ENCODE peak calls at places on chromosomes 4 and X, in ten cellular contexts. W is ovary, G is K562, K is stomach, I is tibial nerve, L is A549, U is SK-N-SH, P is esophagus muscularis mucosa, E is H1, R is sigmoid colon. J is an unnamed sample. For H3K4me1, the result is how much of the 10 kb centered on the place peaks cover.

GRCh38 chr4:26812049-26812729 is 48.5 kb upstream of the STIM2 start:
- DNase-seq in W (no peak), G (no peak), K (no peak), I (no peak), L (no peak), U (no peak), P (no peak), E (no peak), R (no peak), J (no peak)

GRCh38 chr4:91340843-91341242 is 962.9 kb upstream of the GRID2 start:
- DNase-seq in W (no peak), G (no peak), K (no peak), I (no peak), L (no peak), U (no peak), P (no peak), E (no peak), R (no peak), J (no peak)

GRCh38 chrX:97685753-97686152 is 802.0 kb downstream of the RPA4 start:
- DNase-seq in W (no peak), G (peak), K (no peak), I (no peak), L (peak), U (peak), P (no peak), E (no peak), R (no peak), J (no peak)

GRCh38 chr4:110793890-110794588 is 171.2 kb upstream of the PITX2 start:
- DNase-seq in W (no peak), G (no peak), K (no peak), I (no peak), L (no peak), U (no peak), P (no peak), E (peak), R (no peak), J (no peak)

GRCh38 chrX:150781711-150782110 is 88.5 kb downstream of the MTMR1 start:
- DNase-seq in W (no peak), G (no peak), K (no peak), I (no peak), L (no peak), U (no peak), P (no peak), E (no peak), R (no peak), J (no peak)

GRCh38 chr4:187603093-187603395 is 392.5 kb upstream of the ZFP42 start:
- DNase-seq in W (no peak), G (no peak), K (no peak), I (no peak), L (no peak), U (no peak), P (no peak), E (no peak), R (no peak), J (no peak)

GRCh38 chr4:112127736-112128322 is 17.4 kb upstream of the FAM241A start:
- DNase-seq in W (no peak), G (no peak), K (no peak), I (no peak), L (no peak), U (no peak), P (no peak), E (no peak), R (no peak), J (no peak)

GRCh38 chr4:93731448-93731847 is 97.1 kb upstream of the ATOH1 start:
- DNase-seq in W (no peak), G (no peak), K (no peak), I (no peak), L (no peak), U (peak), P (no peak), E (no peak), R (no peak), J (no peak)

GRCh38 chr4:112277220-112277619 is 8.5 kb downstream of the TIFA start:
- DNase-seq in W (no peak), G (no peak), K (no peak), I (no peak), L (no peak), U (no peak), P (no peak), E (no peak), R (no peak), J (no peak)

GRCh38 chrX:70769659-70770232 is 138.8 kb downstream of the TEX11 start:
- DNase-seq in W (no peak), G (no peak), K (no peak), I (no peak), L (peak), U (peak), P (no peak), E (no peak), R (no peak), J (no peak)

GRCh38 chr4:67575232-67575888 is 16.8 kb downstream of the STAP1 start:
- DNase-seq in W (no peak), G (peak), K (no peak), I (no peak), L (no peak), U (no peak), P (no peak), E (no peak), R (no peak), J (no peak)

GRCh38 chrX:47634871-47635575 is 5.3 kb upstream of the CFP start:
- DNase-seq in W (no peak), G (no peak), K (no peak), I (no peak), L (no peak), U (no peak), P (no peak), E (no peak), R (no peak), J (no peak)

GRCh38 chrX:46686003-46686645 is 72.8 kb downstream of the SLC9A7 start:
- DNase-seq in W (peak), G (peak), K (no peak), I (peak), L (peak), U (peak), P (no peak), E (no peak), R (no peak), J (no peak)

GRCh38 chr4:85610450-85610849 is 135.5 kb downstream of the ARHGAP24 start:
- DNase-seq in W (no peak), G (no peak), K (no peak), I (no peak), L (no peak), U (no peak), P (no peak), E (no peak), R (no peak), J (no peak)

GRCh38 chr4:148061139-148061476 is 329.2 kb downstream of the ARHGAP10 start:
- DNase-seq in W (no peak), G (no peak), K (no peak), I (no peak), L (no peak), U (no peak), P (no peak), E (no peak), R (no peak), J (no peak)

GRCh38 chr4:79820427-79820826 is 252.6 kb downstream of the ANTXR2 start:
- DNase-seq in W (no peak), G (no peak), K (no peak), I (no peak), L (no peak), U (no peak), P (no peak), E (no peak), R (no peak), J (no peak)

GRCh38 chr4:158884280-158884679 is 115.5 kb downstream of the FNIP2 start:
- DNase-seq in W (no peak), G (no peak), K (no peak), I (no peak), L (no peak), U (no peak), P (no peak), E (no peak), R (peak), J (no peak)

GRCh38 chrX:24478516-24478915 is 13.4 kb downstream of the PDK3 start:
- DNase-seq in W (no peak), G (no peak), K (no peak), I (no peak), L (no peak), U (no peak), P (no peak), E (no peak), R (no peak), J (no peak)
- H3K4me1 ChIP-seq in W (under half), G (under half), K (under half), I (under half), L (under half), U (under half), P (under half), E (under half), R (under half), J (under half)

DNA sequence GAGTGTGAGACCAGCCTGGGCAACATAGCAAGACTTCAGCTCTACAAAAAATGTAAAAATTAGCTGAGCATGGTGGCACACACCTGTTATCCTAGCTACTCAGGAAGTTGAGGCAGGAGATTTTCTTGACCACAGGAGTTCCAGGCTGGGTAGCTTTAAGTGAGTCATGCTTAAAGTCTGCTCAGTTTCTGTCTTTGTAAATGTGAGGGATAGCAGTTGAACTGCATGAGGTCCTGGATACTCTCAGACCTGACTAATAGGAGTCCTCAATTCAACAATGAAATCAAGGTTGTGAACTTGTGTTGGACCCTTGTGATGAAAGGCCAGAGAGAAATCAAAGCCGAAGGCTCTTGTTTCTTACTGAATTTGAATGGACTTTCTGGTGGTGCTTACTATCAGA is 45.2 kb downstream of the STARD8 start:
- DNase-seq in W (no peak), G (no peak), K (no peak), I (no peak), L (no peak), U (no peak), P (no peak), E (no peak), R (no peak), J (no peak)
- TF ChIP-seq EP300 in W (no peak), G (no peak), K (no peak), I (no peak), L (no peak), U (no peak), P (no peak), E (no peak), R (no peak), J (no peak)

GRCh38 chr4:156974264-156974663 is 2.7 kb upstream of the PDGFC start:
- DNase-seq in W (no peak), G (no peak), K (no peak), I (no peak), L (no peak), U (no peak), P (no peak), E (no peak), R (no peak), J (no peak)
- H3K4me1 ChIP-seq in W (under half), G (under half), K (under half), I (under half), L (under half), U (half or more), P (under half), E (under half), R (under half), J (under half)

GRCh38 chrX:15158350-15158735 is 111.5 kb downstream of the ASB9 start:
- DNase-seq in W (no peak), G (no peak), K (no peak), I (no peak), L (no peak), U (no peak), P (no peak), E (no peak), R (no peak), J (no peak)
- TF ChIP-seq EP300 in W (no peak), G (no peak), K (no peak), I (no peak), L (no peak), U (no peak), P (no peak), E (no peak), R (no peak), J (no peak)

DNA sequence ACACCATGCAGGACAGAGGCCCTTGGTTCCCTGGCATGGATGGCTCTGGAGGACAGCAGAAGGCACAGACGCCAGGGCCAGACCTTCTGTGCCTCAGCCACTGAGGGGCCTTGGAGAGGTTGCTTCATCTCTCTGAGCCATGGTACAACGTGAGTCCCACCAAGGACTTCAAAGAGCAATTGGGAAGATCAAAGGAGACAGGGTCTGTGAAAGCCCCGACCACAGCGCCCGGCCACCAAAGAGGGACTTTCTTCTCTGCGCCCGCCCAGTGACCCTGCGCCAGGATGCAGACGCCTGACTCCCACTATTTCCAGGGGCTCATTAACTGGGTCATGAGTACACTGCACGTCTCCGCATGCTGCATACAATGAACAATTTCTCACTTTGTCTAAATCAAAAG is 174.0 kb downstream of the AFAP1 start:
- DNase-seq in W (no peak), G (no peak), K (no peak), I (no peak), L (no peak), U (no peak), P (no peak), E (no peak), R (no peak), J (no peak)
- H3K4me1 ChIP-seq in W (under half), G (under half), K (under half), I (under half), L (under half), U (under half), P (under half), E (under half), R (under half), J (under half)

DNA sequence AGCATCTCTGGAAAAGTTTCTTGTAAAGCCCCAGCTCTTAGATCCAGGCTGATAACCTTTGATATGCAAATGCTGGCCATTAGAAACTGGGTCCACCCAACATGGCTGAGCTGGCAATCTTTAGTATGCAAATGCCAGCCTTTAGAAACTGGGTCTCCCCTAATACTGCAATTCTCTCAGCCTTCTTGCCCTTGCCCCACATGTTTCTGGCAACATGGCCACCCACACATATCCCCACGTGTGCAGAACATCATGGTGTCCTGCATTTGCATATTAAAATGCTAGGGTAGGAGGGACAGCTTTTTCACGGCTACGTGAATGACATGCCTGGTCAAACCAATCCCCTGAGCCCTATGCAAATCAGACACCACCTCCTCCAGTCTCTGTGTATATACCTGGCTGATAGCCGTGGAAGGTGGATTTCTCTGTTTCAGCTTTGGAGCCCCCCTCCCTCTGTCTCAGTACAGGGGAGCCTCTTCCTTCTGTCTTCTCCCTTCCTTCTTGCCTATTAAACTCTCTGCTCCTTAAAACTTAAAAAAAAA is 344.0 kb upstream of the NWD2 start:
- DNase-seq in W (no peak), G (peak), K (no peak), I (no peak), L (no peak), U (no peak), P (no peak), E (no peak), R (no peak), J (no peak)
- TF ChIP-seq EP300 in W (no peak), G (no peak), K (no peak), I (no peak), L (no peak), U (no peak), P (no peak), E (no peak), R (no peak), J (no peak)

DNA sequence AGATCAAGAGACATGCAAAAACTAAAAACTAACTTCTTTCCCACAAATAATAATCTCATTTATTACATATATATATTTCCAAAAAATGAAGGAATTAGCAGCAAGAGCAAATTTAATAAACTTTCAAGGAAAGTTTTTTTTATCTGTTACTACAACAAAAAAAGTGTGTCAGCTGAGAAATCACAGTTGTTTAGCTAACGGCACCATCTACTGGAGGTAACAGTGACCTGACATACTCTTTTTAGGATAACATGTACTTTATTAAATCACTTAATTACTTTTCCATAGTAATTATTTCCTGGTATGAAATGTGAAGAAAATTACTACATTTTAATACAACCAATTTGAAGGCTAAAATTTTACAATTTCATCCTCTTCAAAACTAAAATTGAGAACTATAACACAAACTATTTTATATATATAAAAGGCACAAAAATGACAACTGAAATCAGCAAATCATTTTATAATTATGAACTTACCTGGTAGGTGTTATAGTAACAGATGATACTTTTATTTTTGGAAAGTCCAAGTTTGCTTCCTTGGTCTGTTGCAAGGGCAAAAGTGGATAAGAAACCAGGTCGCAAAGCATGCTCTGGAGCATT is 9.1 kb downstream of the LAMTOR3 start:
- DNase-seq in W (no peak), G (peak), K (no peak), I (no peak), L (peak), U (peak), P (no peak), E (no peak), R (no peak), J (no peak)
- H3K4me1 ChIP-seq in W (under half), G (under half), K (under half), I (under half), L (under half), U (under half), P (under half), E (under half), R (under half), J (under half)

DNA sequence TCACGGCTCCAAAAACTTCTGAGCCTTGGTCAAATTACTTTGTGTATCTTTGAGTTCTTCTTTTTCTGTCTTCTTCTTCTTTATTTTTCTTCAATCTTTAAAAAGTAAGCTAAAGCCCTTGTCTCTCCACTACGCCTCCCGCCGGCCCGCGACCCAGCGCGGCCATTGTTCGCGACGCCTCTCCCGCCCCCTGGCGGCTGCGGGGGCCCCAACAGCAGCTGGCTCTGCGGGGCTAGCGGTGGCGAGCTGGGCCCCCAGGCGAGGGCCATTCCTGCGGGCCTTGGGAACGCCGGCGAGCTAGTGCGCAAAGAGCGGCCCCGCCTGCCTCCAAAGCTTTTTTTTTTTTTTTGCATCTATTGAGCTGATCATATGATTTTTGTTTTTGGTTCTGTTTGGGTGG is 119.1 kb downstream of the TGIF2LX start:
- DNase-seq in W (no peak), G (peak), K (no peak), I (no peak), L (no peak), U (peak), P (no peak), E (no peak), R (no peak), J (no peak)
- TF ChIP-seq EP300 in W (no peak), G (no peak), K (no peak), I (no peak), L (no peak), U (no peak), P (no peak), E (no peak), R (no peak), J (no peak)